ENCODE peak calls at places on chromosomes 16 and 17, in ten cellular contexts. A is stomach; M is A549; U is spleen; E is ascending aorta; J is tibial artery; B is coronary artery; D is tibial nerve; Z is CD8-positive, alpha-beta T cell; V is heart right ventricle. F is an unnamed sample.

GRCh38 chr17:9120471-9120870 is 99.2 kb downstream of the NTN1 start:
- DNase-seq in A (no peak), M (no peak), Z (no peak), D (no peak), U (no peak), V (no peak), B (no peak), E (no peak), J (no peak), F (no peak)

GRCh38 chr17:48612854-48613691 is 2.0 kb downstream of the HOXB8 start:
- DNase-seq in Z (peak), V (no peak), E (no peak), U (peak), A (no peak), J (no peak), B (no peak), M (peak), D (no peak), F (no peak)

GRCh38 chr17:13702266-13702665 is 100.5 kb upstream of the HS3ST3A1 start:
- DNase-seq in A (no peak), Z (no peak), U (no peak), J (no peak), V (no peak), B (no peak), D (no peak), E (no peak), M (no peak), F (no peak)

GRCh38 chr17:83133302-83134121 is 54.1 kb downstream of the METRNL start:
- DNase-seq in D (no peak), E (peak), M (no peak), B (peak), Z (no peak), V (no peak), U (peak), A (no peak), J (no peak), F (no peak)

GRCh38 chr16:72066747-72067146 is 3.7 kb downstream of the HPR start:
- DNase-seq in U (no peak), J (no peak), B (no peak), E (no peak), D (no peak), V (no peak), Z (no peak), M (peak), A (no peak), F (no peak)

GRCh38 chr17:4033751-4034251 is 69.6 kb upstream of the ATP2A3 start:
- DNase-seq in A (no peak), B (no peak), M (no peak), J (no peak), V (no peak), Z (no peak), E (no peak), U (no peak), D (no peak), F (no peak)

GRCh38 chr16:2663553-2664521 is 18.5 kb upstream of the KCTD5 start:
- DNase-seq in U (no peak), E (no peak), B (no peak), V (no peak), A (no peak), J (no peak), M (no peak), D (no peak), Z (peak), F (no peak)

GRCh38 chr17:65434251-65434650 is 127.2 kb downstream of the AXIN2 start:
- DNase-seq in Z (no peak), A (no peak), J (no peak), E (no peak), B (no peak), V (no peak), M (no peak), D (no peak), U (no peak), F (no peak)

GRCh38 chr16:2592786-2593185 is 55.0 kb downstream of the PDPK1 start:
- DNase-seq in B (peak), V (no peak), Z (no peak), E (no peak), U (peak), D (no peak), J (no peak), A (no peak), M (no peak), F (no peak)

GRCh38 chr16:67268136-67268579 is 11.2 kb upstream of the PLEKHG4 start:
- DNase-seq in Z (no peak), D (no peak), U (peak), J (peak), M (no peak), B (no peak), V (no peak), A (peak), E (peak), F (no peak)

GRCh38 chr16:89130448-89130847 is 36.8 kb downstream of the ACSF3 start:
- DNase-seq in J (no peak), A (no peak), U (no peak), B (no peak), D (no peak), M (no peak), E (no peak), Z (no peak), V (no peak), F (no peak)

GRCh38 chr17:17109231-17109630 is 67.0 kb downstream of the MPRIP start:
- DNase-seq in A (peak), E (no peak), B (no peak), M (no peak), Z (peak), J (no peak), V (no peak), U (no peak), D (no peak), F (no peak)

GRCh38 chr17:21213491-21214014 is 408 bp downstream of the TMEM11 start:
- DNase-seq in D (no peak), E (peak), J (peak), B (peak), A (peak), V (no peak), M (peak), Z (no peak), U (peak), F (no peak)

GRCh38 chr17:81064746-81065475 is 30.0 kb downstream of the BAIAP2 start:
- DNase-seq in J (no peak), V (no peak), E (no peak), B (no peak), Z (no peak), M (no peak), D (no peak), A (peak), U (no peak), F (no peak)

GRCh38 chr16:79267781-79268180 is 332.8 kb downstream of the MAF start:
- DNase-seq in U (no peak), Z (no peak), A (no peak), E (no peak), D (no peak), M (no peak), J (no peak), B (no peak), V (no peak), F (no peak)

GRCh38 chr17:50101346-50102163 is 6.4 kb downstream of the PDK2 start:
- DNase-seq in D (no peak), J (no peak), M (no peak), Z (no peak), B (no peak), A (peak), U (no peak), E (no peak), V (peak), F (no peak)

GRCh38 chr17:63842173-63842539 is 329 bp downstream of the SMARCD2 start:
- DNase-seq in Z (no peak), E (peak), J (peak), U (peak), M (no peak), V (peak), B (peak), D (no peak), A (peak), F (no peak)

GRCh38 chr17:77579717-77580116 is 378.8 kb upstream of the TNRC6C start:
- DNase-seq in U (no peak), A (no peak), J (no peak), D (no peak), V (no peak), E (no peak), M (no peak), B (no peak), Z (no peak), F (no peak)

GRCh38 chr17:42502091-42502490 is 34.0 kb upstream of the NAGLU start:
- DNase-seq in Z (no peak), B (no peak), M (no peak), U (no peak), A (no peak), E (no peak), V (no peak), J (no peak), D (no peak), F (no peak)

GRCh38 chr17:74521701-74522201 is 9.5 kb downstream of the CD300LB start:
- DNase-seq in D (no peak), V (no peak), E (no peak), A (peak), M (no peak), Z (no peak), B (peak), J (no peak), U (peak), F (no peak)

GRCh38 chr16:10888320-10888937 is 11.4 kb downstream of the CIITA start:
- DNase-seq in A (no peak), D (no peak), V (no peak), B (no peak), J (peak), E (no peak), Z (no peak), M (no peak), U (peak), F (no peak)

GRCh38 chr17:19002805-19003542 is 1.6 kb downstream of the FAM83G start:
- DNase-seq in D (no peak), A (no peak), Z (peak), U (no peak), M (no peak), V (no peak), B (no peak), E (no peak), J (no peak), F (no peak)

GRCh38 chr17:48912476-48912875 is 4.3 kb downstream of the UBE2Z start:
- DNase-seq in B (no peak), M (no peak), U (no peak), D (no peak), J (no peak), E (no peak), A (no peak), V (no peak), Z (no peak), F (no peak)

GRCh38 chr17:75033346-75034235 is 13.2 kb downstream of the ATP5PD start:
- DNase-seq in M (peak), Z (peak), D (peak), E (peak), A (peak), B (peak), U (peak), J (peak), V (peak), F (peak)

GRCh38 chr16:1296688-1297412 is 12.6 kb upstream of the UBE2I start:
- DNase-seq in A (no peak), M (peak), B (no peak), D (no peak), Z (no peak), E (no peak), V (no peak), J (no peak), U (no peak), F (peak)

GRCh38 chr17:57528084-57528451 is 217.0 kb downstream of the CCDC182 start:
- DNase-seq in D (no peak), J (no peak), U (no peak), E (no peak), M (no peak), Z (no peak), B (no peak), V (no peak), A (no peak), F (no peak)

GRCh38 chr17:77451894-77452852 is 311.4 kb downstream of the SEC14L1 start:
- DNase-seq in E (peak), V (peak), M (no peak), B (peak), J (peak), D (peak), A (peak), Z (no peak), U (peak), F (no peak)

GRCh38 chr17:40065771-40066510 is 3.2 kb downstream of the THRA start:
- DNase-seq in V (no peak), Z (no peak), M (no peak), A (no peak), D (no peak), J (no peak), E (no peak), U (no peak), B (no peak), F (no peak)

GRCh38 chr16:17367932-17368331 is 102.8 kb downstream of the XYLT1 start:
- DNase-seq in A (no peak), V (no peak), B (no peak), U (no peak), D (no peak), J (no peak), M (peak), Z (no peak), E (no peak), F (no peak)

GRCh38 chr17:64240741-64241347 is 22.2 kb downstream of the TEX2 start:
- DNase-seq in B (peak), Z (no peak), U (no peak), E (peak), D (no peak), M (no peak), J (peak), A (no peak), V (peak), F (no peak)

GRCh38 chr17:73474370-73474988 is 162.7 kb upstream of the CDC42EP4 start:
- DNase-seq in B (no peak), M (peak), E (peak), J (peak), U (no peak), A (peak), D (peak), Z (no peak), V (peak), F (no peak)

GRCh38 chr17:45228985-45229517 is 7.4 kb downstream of the FMNL1 start:
- DNase-seq in A (peak), V (peak), U (peak), M (peak), J (peak), E (peak), B (peak), Z (peak), D (peak), F (peak)

GRCh38 chr17:9937164-9937835 is 32.2 kb upstream of the RCVRN start:
- DNase-seq in M (no peak), E (no peak), A (no peak), U (no peak), V (peak), D (peak), Z (no peak), B (no peak), J (peak), F (no peak)

GRCh38 chr17:71402007-71402406 is 718.8 kb upstream of the SOX9 start:
- DNase-seq in M (no peak), V (no peak), E (no peak), A (no peak), Z (no peak), J (no peak), B (no peak), U (no peak), D (no peak), F (no peak)

GRCh38 chr16:9280067-9280466 is 188.6 kb downstream of the HAPSTR1 start:
- DNase-seq in A (no peak), Z (no peak), M (no peak), B (no peak), J (no peak), V (no peak), U (no peak), D (no peak), E (no peak), F (no peak)

GRCh38 chr17:57484826-57485565 is 228.7 kb downstream of the MSI2 start:
- DNase-seq in D (no peak), V (no peak), J (no peak), A (no peak), Z (no peak), E (no peak), M (no peak), U (no peak), B (no peak), F (no peak)

GRCh38 chr17:43784068-43784467 is 3.8 kb downstream of the CFAP97D1 start:
- DNase-seq in U (no peak), V (no peak), Z (no peak), E (no peak), D (no peak), A (no peak), J (no peak), M (no peak), B (no peak), F (no peak)
- H3K4me3 ChIP-seq in U (no peak), V (no peak), Z (no peak), E (no peak), D (no peak), A (no peak), J (no peak), M (no peak), B (no peak), F (no peak)

GRCh38 chr16:12964466-12964865 is 63.1 kb downstream of the SHISA9 start:
- DNase-seq in D (no peak), J (no peak), A (no peak), V (no peak), E (no peak), M (no peak), U (no peak), B (no peak), Z (no peak), F (no peak)
- TF ChIP-seq CTCF in D (no peak), J (no peak), A (no peak), V (no peak), E (no peak), M (no peak), U (no peak), B (no peak), Z (no peak), F (no peak)

DNA sequence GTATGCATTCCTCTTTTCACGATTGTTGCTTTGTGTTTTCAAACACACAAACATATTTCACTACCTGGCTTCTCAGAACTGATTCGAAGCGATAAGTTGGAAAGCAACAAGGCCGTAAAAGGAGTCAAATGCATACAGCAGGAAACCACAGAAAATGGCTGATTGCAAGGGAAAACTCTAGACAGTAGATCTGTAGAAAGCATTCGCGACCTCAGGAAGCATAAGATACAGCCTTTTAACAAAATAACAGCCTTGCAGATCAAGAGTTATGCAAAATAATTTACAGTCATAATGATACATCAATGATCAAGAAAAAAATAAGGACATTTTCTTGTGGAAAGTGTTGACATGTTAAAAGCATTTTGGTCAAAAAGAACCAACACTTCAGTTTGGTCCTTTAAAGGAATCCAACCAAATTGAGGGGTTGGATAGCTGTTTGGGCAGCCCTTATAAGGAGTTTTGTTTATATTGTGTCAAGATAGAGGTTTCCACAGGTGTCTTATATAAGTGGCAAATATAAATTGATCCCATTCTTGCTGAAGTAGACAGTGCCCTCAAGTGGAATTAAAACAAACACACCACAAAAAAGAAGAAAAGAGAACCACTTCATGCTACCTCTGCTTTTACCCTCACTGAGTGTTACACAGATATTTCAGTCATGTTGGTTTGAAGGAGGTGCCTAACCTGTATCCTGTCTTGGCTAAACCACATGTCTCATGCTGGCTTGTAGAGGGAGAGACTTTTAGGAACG is 5.5 kb downstream of the CYLD start:
- DNase-seq in M (no peak), U (no peak), J (no peak), D (no peak), A (no peak), B (no peak), V (no peak), E (no peak), Z (no peak), F (peak)
- H3K4me3 ChIP-seq in M (no peak), U (no peak), J (no peak), D (no peak), A (no peak), B (peak), V (no peak), E (no peak), Z (peak), F (peak)

GRCh38 chr16:50323335-50324011 is 45.3 kb downstream of the BRD7 start:
- DNase-seq in V (no peak), M (no peak), J (no peak), B (no peak), E (peak), D (no peak), Z (no peak), U (peak), A (no peak), F (no peak)
- TF ChIP-seq CTCF in V (no peak), M (peak), J (no peak), B (no peak), E (no peak), D (no peak), Z (peak), U (no peak), A (no peak), F (peak)

GRCh38 chr17:7626307-7626706 is 1.3 kb downstream of the SAT2 start:
- DNase-seq in A (no peak), V (no peak), U (no peak), Z (no peak), M (no peak), J (peak), B (no peak), E (no peak), D (no peak), F (no peak)
- H3K4me3 ChIP-seq in A (no peak), V (peak), U (no peak), Z (no peak), M (no peak), J (no peak), B (peak), E (no peak), D (no peak), F (no peak)

GRCh38 chr16:83171396-83171795 is 544.6 kb downstream of the CDH13 start:
- DNase-seq in B (no peak), M (no peak), Z (no peak), E (no peak), D (no peak), J (no peak), A (no peak), U (no peak), V (no peak), F (no peak)
- TF ChIP-seq CTCF in B (no peak), M (no peak), Z (no peak), E (no peak), D (no peak), J (no peak), A (no peak), U (no peak), V (no peak), F (no peak)

GRCh38 chr17:337453-337852 is 15.2 kb downstream of the RPH3AL start:
- DNase-seq in M (no peak), D (no peak), A (no peak), B (no peak), E (no peak), Z (no peak), J (peak), U (peak), V (no peak), F (no peak)

GRCh38 chr17:335691-336090 is 16.9 kb downstream of the RPH3AL start:
- DNase-seq in D (no peak), V (no peak), B (no peak), U (peak), Z (no peak), A (no peak), M (no peak), J (peak), E (peak), F (no peak)

GRCh38 chr17:334974-335481 is 17.6 kb downstream of the RPH3AL start:
- DNase-seq in J (peak), Z (no peak), V (no peak), E (peak), D (no peak), A (no peak), U (peak), B (no peak), M (no peak), F (no peak)

GRCh38 chr17:337022-337420 is 15.6 kb downstream of the RPH3AL start:
- DNase-seq in E (no peak), A (no peak), D (no peak), U (no peak), V (no peak), M (no peak), B (no peak), Z (no peak), J (no peak), F (no peak)

DNA sequence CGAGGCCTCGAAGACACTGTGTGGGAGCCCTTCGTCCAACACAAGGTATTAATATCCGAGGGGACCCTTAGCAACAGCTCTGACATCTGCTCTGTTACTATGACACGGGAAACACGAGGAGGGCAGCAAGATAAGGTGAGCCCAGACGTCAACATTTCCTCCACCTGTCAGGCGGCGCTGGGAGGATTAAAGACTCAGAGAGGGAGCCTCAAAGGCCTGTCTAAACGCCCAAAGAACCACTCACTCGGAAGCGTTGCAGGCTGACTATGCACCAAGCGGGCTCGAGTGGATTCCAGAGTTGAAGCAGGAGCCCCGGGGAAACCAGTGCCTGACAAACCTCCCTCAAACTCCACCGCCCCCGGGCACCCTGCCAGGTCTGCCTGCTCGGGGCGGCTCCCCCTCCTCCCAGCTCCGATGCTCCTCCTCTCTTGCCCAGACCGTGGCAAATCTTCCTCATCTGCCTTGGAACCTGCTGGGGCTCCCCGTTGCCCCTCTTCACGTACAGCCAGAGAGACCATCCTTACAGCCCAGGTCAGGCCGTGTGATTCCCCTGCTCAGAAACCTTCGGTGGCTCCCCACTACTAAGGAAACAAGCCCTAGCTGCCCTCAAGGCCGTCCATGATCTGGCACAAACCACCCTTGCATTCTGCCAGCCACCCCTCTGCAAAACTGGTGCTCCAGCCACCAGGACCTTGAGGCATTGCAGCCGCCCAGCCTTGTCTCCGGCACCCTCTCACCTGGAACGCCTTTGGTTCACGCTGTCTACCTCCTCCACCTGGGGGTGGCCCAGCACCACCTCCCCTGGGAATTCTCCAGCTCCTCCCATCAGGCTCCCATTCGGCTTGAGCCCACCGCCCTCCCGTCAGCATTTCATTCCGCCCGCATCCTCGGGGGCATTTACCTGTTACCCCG is 16.2 kb downstream of the RPH3AL start:
- DNase-seq in V (peak), J (peak), B (no peak), E (peak), A (peak), Z (peak), M (no peak), U (peak), D (peak), F (no peak)
- H3K4me3 ChIP-seq in V (no peak), J (no peak), B (peak), E (no peak), A (no peak), Z (no peak), M (no peak), U (no peak), D (no peak), F (no peak)

F was measured in GM12864.